ENCODE peak calls at places on chromosomes 12 and 14, in eight cellular contexts. One of them, this sample, is unnamed.

GRCh38 chr12:72815421-72815820 is 543.3 kb downstream of the TRHDE start:
- DNase-seq in Caco-2: no peak
- DNase-seq in glutamatergic neuron: no peak
- DNase-seq in foreskin fibroblast: no peak
- DNase-seq in nephron progenitor cell: no peak
- DNase-seq in right lobe of liver: no peak
- DNase-seq in activated B cell treated with CpG ODN at 0.5 μM for 24 hours: no peak
- DNase-seq in cardiac fibroblast: no peak
- DNase-seq in this sample: no peak

GRCh38 chr12:53200458-53201169 is 6.4 kb downstream of the ITGB7 start:
- DNase-seq in foreskin fibroblast: peak
- DNase-seq in activated B cell treated with CpG ODN at 0.5 μM for 24 hours: no peak
- DNase-seq in right lobe of liver: no peak
- DNase-seq in Caco-2: no peak
- DNase-seq in nephron progenitor cell: no peak
- DNase-seq in glutamatergic neuron: no peak
- DNase-seq in cardiac fibroblast: peak
- DNase-seq in this sample: no peak

GRCh38 chr14:99731536-99732435 is 47.7 kb downstream of the CYP46A1 start:
- DNase-seq in glutamatergic neuron: peak
- DNase-seq in cardiac fibroblast: no peak
- DNase-seq in right lobe of liver: peak
- DNase-seq in nephron progenitor cell: peak
- DNase-seq in Caco-2: no peak
- DNase-seq in activated B cell treated with CpG ODN at 0.5 μM for 24 hours: no peak
- DNase-seq in foreskin fibroblast: no peak
- DNase-seq in this sample: no peak

GRCh38 chr12:123655420-123655819 is 15.5 kb upstream of the TCTN2 start:
- DNase-seq in right lobe of liver: no peak
- DNase-seq in foreskin fibroblast: no peak
- DNase-seq in nephron progenitor cell: no peak
- DNase-seq in activated B cell treated with CpG ODN at 0.5 μM for 24 hours: no peak
- DNase-seq in cardiac fibroblast: no peak
- DNase-seq in Caco-2: no peak
- DNase-seq in glutamatergic neuron: no peak
- DNase-seq in this sample: no peak

GRCh38 chr14:73712071-73712506 is 2.1 kb downstream of the PNMA1 start:
- DNase-seq in activated B cell treated with CpG ODN at 0.5 μM for 24 hours: no peak
- DNase-seq in glutamatergic neuron: no peak
- DNase-seq in cardiac fibroblast: no peak
- DNase-seq in Caco-2: no peak
- DNase-seq in foreskin fibroblast: peak
- DNase-seq in right lobe of liver: no peak
- DNase-seq in nephron progenitor cell: no peak
- DNase-seq in this sample: no peak

GRCh38 chr12:65608319-65608916 is 215.9 kb upstream of the HMGA2 start:
- DNase-seq in cardiac fibroblast: no peak
- DNase-seq in nephron progenitor cell: no peak
- DNase-seq in glutamatergic neuron: no peak
- DNase-seq in right lobe of liver: no peak
- DNase-seq in Caco-2: no peak
- DNase-seq in activated B cell treated with CpG ODN at 0.5 μM for 24 hours: no peak
- DNase-seq in foreskin fibroblast: peak
- DNase-seq in this sample: peak

GRCh38 chr12:67667276-67668073 is 18.9 kb downstream of the DYRK2 start:
- DNase-seq in cardiac fibroblast: peak
- DNase-seq in activated B cell treated with CpG ODN at 0.5 μM for 24 hours: no peak
- DNase-seq in Caco-2: no peak
- DNase-seq in right lobe of liver: peak
- DNase-seq in glutamatergic neuron: no peak
- DNase-seq in foreskin fibroblast: peak
- DNase-seq in nephron progenitor cell: no peak
- DNase-seq in this sample: no peak

GRCh38 chr12:122646568-122647220 is 56.5 kb downstream of the HCAR2 start:
- DNase-seq in Caco-2: no peak
- DNase-seq in right lobe of liver: no peak
- DNase-seq in nephron progenitor cell: no peak
- DNase-seq in foreskin fibroblast: peak
- DNase-seq in cardiac fibroblast: peak
- DNase-seq in glutamatergic neuron: no peak
- DNase-seq in activated B cell treated with CpG ODN at 0.5 μM for 24 hours: peak
- DNase-seq in this sample: peak

GRCh38 chr12:2682301-2683282 is 112.2 kb upstream of the FKBP4 start:
- DNase-seq in activated B cell treated with CpG ODN at 0.5 μM for 24 hours: no peak
- DNase-seq in right lobe of liver: no peak
- DNase-seq in Caco-2: peak
- DNase-seq in cardiac fibroblast: peak
- DNase-seq in nephron progenitor cell: peak
- DNase-seq in foreskin fibroblast: peak
- DNase-seq in glutamatergic neuron: peak
- DNase-seq in this sample: peak

GRCh38 chr14:33103966-33104365 is 165.3 kb downstream of the NPAS3 start:
- DNase-seq in Caco-2: no peak
- DNase-seq in right lobe of liver: no peak
- DNase-seq in foreskin fibroblast: no peak
- DNase-seq in activated B cell treated with CpG ODN at 0.5 μM for 24 hours: no peak
- DNase-seq in cardiac fibroblast: no peak
- DNase-seq in glutamatergic neuron: no peak
- DNase-seq in nephron progenitor cell: no peak
- DNase-seq in this sample: no peak

GRCh38 chr14:99891266-99891665 is 98.1 kb downstream of the EML1 start:
- DNase-seq in activated B cell treated with CpG ODN at 0.5 μM for 24 hours: no peak
- DNase-seq in glutamatergic neuron: no peak
- DNase-seq in Caco-2: no peak
- DNase-seq in foreskin fibroblast: no peak
- DNase-seq in nephron progenitor cell: no peak
- DNase-seq in cardiac fibroblast: no peak
- DNase-seq in right lobe of liver: no peak
- DNase-seq in this sample: no peak

GRCh38 chr12:45379261-45379660 is 163.4 kb downstream of the ANO6 start:
- DNase-seq in cardiac fibroblast: peak
- DNase-seq in Caco-2: no peak
- DNase-seq in activated B cell treated with CpG ODN at 0.5 μM for 24 hours: no peak
- DNase-seq in right lobe of liver: no peak
- DNase-seq in nephron progenitor cell: no peak
- DNase-seq in glutamatergic neuron: no peak
- DNase-seq in foreskin fibroblast: peak
- DNase-seq in this sample: peak

GRCh38 chr14:63473194-63473788 is 69.9 kb downstream of the PPP2R5E start:
- DNase-seq in activated B cell treated with CpG ODN at 0.5 μM for 24 hours: no peak
- DNase-seq in foreskin fibroblast: peak
- DNase-seq in nephron progenitor cell: no peak
- DNase-seq in Caco-2: no peak
- DNase-seq in cardiac fibroblast: no peak
- DNase-seq in right lobe of liver: no peak
- DNase-seq in glutamatergic neuron: no peak
- DNase-seq in this sample: no peak

GRCh38 chr14:92121207-92121669 is 268 bp downstream of the NDUFB1 start:
- DNase-seq in activated B cell treated with CpG ODN at 0.5 μM for 24 hours: peak
- DNase-seq in Caco-2: no peak
- DNase-seq in cardiac fibroblast: peak
- DNase-seq in right lobe of liver: no peak
- DNase-seq in foreskin fibroblast: peak
- DNase-seq in nephron progenitor cell: no peak
- DNase-seq in glutamatergic neuron: peak
- DNase-seq in this sample: peak

GRCh38 chr12:21308785-21309184 is 25.9 kb downstream of the SLCO1A2 start:
- DNase-seq in foreskin fibroblast: no peak
- DNase-seq in glutamatergic neuron: no peak
- DNase-seq in nephron progenitor cell: no peak
- DNase-seq in Caco-2: no peak
- DNase-seq in right lobe of liver: no peak
- DNase-seq in activated B cell treated with CpG ODN at 0.5 μM for 24 hours: no peak
- DNase-seq in cardiac fibroblast: no peak
- DNase-seq in this sample: no peak

DNA sequence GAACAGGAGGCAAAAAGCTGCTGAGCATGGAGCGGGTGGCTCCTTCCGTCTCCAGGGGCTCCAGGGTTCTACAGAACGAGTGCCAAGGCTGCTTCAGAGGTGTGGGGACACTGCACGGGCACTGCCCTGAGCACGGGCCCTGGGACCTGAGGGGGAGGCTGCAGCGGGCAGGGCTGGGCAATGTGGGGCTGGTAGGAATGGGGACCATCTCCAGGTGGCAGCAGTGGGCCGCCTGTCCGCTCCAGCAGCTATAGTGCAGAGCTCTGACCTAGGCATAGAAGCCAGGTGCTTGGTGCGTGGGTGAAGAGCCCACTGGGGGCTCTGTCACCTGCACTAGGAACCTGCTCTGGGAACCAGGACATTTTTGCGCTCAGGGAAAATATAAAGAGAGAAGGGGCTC is 22.3 kb downstream of the HDAC7 start:
- DNase-seq in foreskin fibroblast: no peak
- DNase-seq in nephron progenitor cell: peak
- DNase-seq in activated B cell treated with CpG ODN at 0.5 μM for 24 hours: peak
- DNase-seq in cardiac fibroblast: no peak
- DNase-seq in right lobe of liver: peak
- DNase-seq in glutamatergic neuron: no peak
- DNase-seq in Caco-2: peak
- DNase-seq in this sample: no peak
- TF ChIP-seq CTCF in foreskin fibroblast: no peak
- TF ChIP-seq CTCF in nephron progenitor cell: peak
- TF ChIP-seq CTCF in activated B cell treated with CpG ODN at 0.5 μM for 24 hours: no peak
- TF ChIP-seq CTCF in cardiac fibroblast: no peak
- TF ChIP-seq CTCF in right lobe of liver: peak
- TF ChIP-seq CTCF in glutamatergic neuron: no peak
- TF ChIP-seq CTCF in Caco-2: peak
- TF ChIP-seq CTCF in this sample: peak

GRCh38 chr14:103885509-103885932 is 38.1 kb upstream of the PPP1R13B start:
- DNase-seq in foreskin fibroblast: no peak
- DNase-seq in nephron progenitor cell: no peak
- DNase-seq in cardiac fibroblast: no peak
- DNase-seq in activated B cell treated with CpG ODN at 0.5 μM for 24 hours: no peak
- DNase-seq in right lobe of liver: no peak
- DNase-seq in glutamatergic neuron: no peak
- DNase-seq in Caco-2: no peak
- DNase-seq in this sample: no peak

GRCh38 chr14:103887557-103888115 is 40.3 kb upstream of the PPP1R13B start:
- DNase-seq in cardiac fibroblast: no peak
- DNase-seq in foreskin fibroblast: no peak
- DNase-seq in nephron progenitor cell: no peak
- DNase-seq in glutamatergic neuron: no peak
- DNase-seq in Caco-2: no peak
- DNase-seq in right lobe of liver: no peak
- DNase-seq in activated B cell treated with CpG ODN at 0.5 μM for 24 hours: no peak
- DNase-seq in this sample: no peak

GRCh38 chr14:103887170-103887501 is 39.8 kb upstream of the PPP1R13B start:
- DNase-seq in nephron progenitor cell: no peak
- DNase-seq in right lobe of liver: no peak
- DNase-seq in activated B cell treated with CpG ODN at 0.5 μM for 24 hours: no peak
- DNase-seq in Caco-2: no peak
- DNase-seq in glutamatergic neuron: no peak
- DNase-seq in foreskin fibroblast: no peak
- DNase-seq in cardiac fibroblast: no peak
- DNase-seq in this sample: no peak

GRCh38 chr14:103884854-103885253 is 37.5 kb upstream of the PPP1R13B start:
- DNase-seq in nephron progenitor cell: no peak
- DNase-seq in cardiac fibroblast: no peak
- DNase-seq in right lobe of liver: no peak
- DNase-seq in glutamatergic neuron: no peak
- DNase-seq in Caco-2: no peak
- DNase-seq in foreskin fibroblast: no peak
- DNase-seq in activated B cell treated with CpG ODN at 0.5 μM for 24 hours: no peak
- DNase-seq in this sample: no peak

DNA sequence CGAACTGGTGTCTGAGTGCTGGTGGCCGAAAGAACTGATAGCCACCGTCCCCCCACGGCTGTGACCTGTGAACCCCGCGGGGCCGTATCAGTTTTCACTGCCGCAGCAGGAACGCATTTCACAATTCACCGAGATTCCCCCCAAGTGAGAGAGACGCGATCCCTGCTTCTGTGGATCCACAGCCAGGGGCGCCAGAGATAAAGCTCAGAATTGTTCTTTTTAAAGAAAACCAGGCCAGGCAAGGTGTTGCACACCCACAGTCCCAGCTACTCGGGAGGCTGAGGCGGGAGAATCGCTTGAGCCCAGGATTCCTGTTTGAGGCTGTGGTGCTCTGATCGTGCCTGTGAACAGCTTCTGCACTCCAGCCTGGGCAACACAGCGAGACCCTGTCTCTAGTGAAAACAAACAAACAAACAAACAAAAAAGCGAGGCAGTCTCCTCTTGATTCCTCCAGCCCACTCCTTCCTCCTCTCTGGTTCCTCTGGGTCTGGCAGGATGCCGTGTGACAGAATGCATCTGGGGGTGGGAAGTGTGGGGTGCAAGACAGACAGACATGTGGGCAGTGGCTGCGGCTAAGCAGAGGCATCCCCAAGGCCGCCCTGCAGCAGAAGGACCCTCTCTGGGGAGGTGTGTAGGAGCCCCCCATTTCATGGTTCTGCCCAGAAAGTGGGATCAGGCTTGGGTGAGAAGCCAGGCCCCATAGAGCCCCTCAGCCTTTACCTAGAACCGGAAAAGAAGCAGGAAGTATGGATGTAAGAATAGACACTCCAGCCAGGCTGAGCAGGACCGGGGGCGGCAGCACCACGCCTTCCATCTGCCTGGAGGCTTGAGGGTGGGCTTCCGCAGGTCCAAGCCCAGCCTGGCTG is 39.2 kb upstream of the PPP1R13B start:
- DNase-seq in right lobe of liver: no peak
- DNase-seq in Caco-2: no peak
- DNase-seq in foreskin fibroblast: peak
- DNase-seq in nephron progenitor cell: peak
- DNase-seq in glutamatergic neuron: no peak
- DNase-seq in cardiac fibroblast: peak
- DNase-seq in activated B cell treated with CpG ODN at 0.5 μM for 24 hours: no peak
- DNase-seq in this sample: no peak
- TF ChIP-seq CTCF in right lobe of liver: peak
- TF ChIP-seq CTCF in Caco-2: peak
- TF ChIP-seq CTCF in foreskin fibroblast: no peak
- TF ChIP-seq CTCF in nephron progenitor cell: peak
- TF ChIP-seq CTCF in glutamatergic neuron: no peak
- TF ChIP-seq CTCF in cardiac fibroblast: peak
- TF ChIP-seq CTCF in activated B cell treated with CpG ODN at 0.5 μM for 24 hours: no peak
- TF ChIP-seq CTCF in this sample: peak

GRCh38 chr12:57177354-57177753 is 29.9 kb upstream of the LRP1-AS start:
- DNase-seq in activated B cell treated with CpG ODN at 0.5 μM for 24 hours: no peak
- DNase-seq in nephron progenitor cell: no peak
- DNase-seq in foreskin fibroblast: no peak
- DNase-seq in Caco-2: no peak
- DNase-seq in right lobe of liver: no peak
- DNase-seq in glutamatergic neuron: no peak
- DNase-seq in cardiac fibroblast: no peak
- DNase-seq in this sample: no peak
- TF ChIP-seq CTCF in activated B cell treated with CpG ODN at 0.5 μM for 24 hours: no peak
- TF ChIP-seq CTCF in nephron progenitor cell: no peak
- TF ChIP-seq CTCF in foreskin fibroblast: no peak
- TF ChIP-seq CTCF in Caco-2: no peak
- TF ChIP-seq CTCF in right lobe of liver: no peak
- TF ChIP-seq CTCF in glutamatergic neuron: no peak
- TF ChIP-seq CTCF in cardiac fibroblast: no peak
- TF ChIP-seq CTCF in this sample: no peak

DNA sequence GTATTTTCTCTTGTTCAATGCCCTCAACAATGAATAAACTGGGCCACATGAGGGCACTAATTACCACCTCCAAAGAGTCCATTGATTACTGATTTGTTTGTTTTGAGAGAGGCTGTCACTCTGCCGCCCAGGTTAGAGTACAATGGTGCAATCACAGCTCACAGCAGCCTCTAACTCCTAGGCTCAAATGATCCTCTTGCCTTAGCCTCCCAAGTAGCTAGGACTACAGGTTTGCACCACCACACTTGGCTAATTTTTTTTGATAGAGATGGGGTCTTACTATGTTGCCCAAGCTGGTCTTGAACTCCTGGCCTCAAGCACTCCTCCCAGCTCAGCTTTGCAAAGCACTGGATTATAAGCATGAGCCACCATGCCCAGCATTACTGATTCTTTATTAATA is 28.3 kb upstream of the SYCP3 start:
- DNase-seq in foreskin fibroblast: no peak
- DNase-seq in Caco-2: no peak
- DNase-seq in glutamatergic neuron: no peak
- DNase-seq in cardiac fibroblast: no peak
- DNase-seq in activated B cell treated with CpG ODN at 0.5 μM for 24 hours: no peak
- DNase-seq in nephron progenitor cell: no peak
- DNase-seq in right lobe of liver: no peak
- DNase-seq in this sample: no peak
- TF ChIP-seq CTCF in foreskin fibroblast: no peak
- TF ChIP-seq CTCF in Caco-2: no peak
- TF ChIP-seq CTCF in glutamatergic neuron: no peak
- TF ChIP-seq CTCF in cardiac fibroblast: no peak
- TF ChIP-seq CTCF in activated B cell treated with CpG ODN at 0.5 μM for 24 hours: no peak
- TF ChIP-seq CTCF in nephron progenitor cell: no peak
- TF ChIP-seq CTCF in right lobe of liver: no peak
- TF ChIP-seq CTCF in this sample: no peak

This sample was measured in HFFc6.